ENCODE peak calls at places on chromosomes 12 and 14, in six cellular contexts. E is KBM-7, Q is amniotic epithelial cell, M is brain microvascular endothelial cell, L is mammary epithelial cell, P is Peyer's patch. J is an unnamed sample.

GRCh38 chr12:49903700-49904423 is at the start of gene FAIM2:
- DNase-seq in E (no peak), Q (peak), M (peak), L (no peak), P (no peak), J (no peak)

GRCh38 chr12:104115587-104115975 is 22.4 kb downstream of the NFYB start:
- DNase-seq in E (no peak), Q (no peak), M (no peak), L (no peak), P (no peak), J (no peak)

GRCh38 chr12:94263011-94263786 is 114.8 kb downstream of the PLXNC1 start:
- DNase-seq in E (peak), Q (no peak), M (no peak), L (no peak), P (no peak), J (peak)

GRCh38 chr12:106131671-106132070 is 7.1 kb downstream of the NUAK1 start:
- DNase-seq in E (no peak), Q (peak), M (no peak), L (no peak), P (no peak), J (no peak)

GRCh38 chr12:114812858-114813761 is 129.1 kb upstream of the TBX3 start:
- DNase-seq in E (peak), Q (peak), M (no peak), L (no peak), P (no peak), J (no peak)

GRCh38 chr14:73783107-73783727 is 68.4 kb upstream of the PTGR2 start:
- DNase-seq in E (no peak), Q (no peak), M (no peak), L (no peak), P (peak), J (no peak)

GRCh38 chr12:111440152-111440551 is 34.4 kb downstream of the SH2B3 start:
- DNase-seq in E (no peak), Q (no peak), M (no peak), L (no peak), P (no peak), J (no peak)

GRCh38 chr14:102579696-102580551 is 12.5 kb upstream of the RCOR1 start:
- DNase-seq in E (peak), Q (peak), M (peak), L (peak), P (no peak), J (no peak)

GRCh38 chr14:59429798-59430197 is 35.4 kb downstream of the GPR135 start:
- DNase-seq in E (no peak), Q (no peak), M (no peak), L (no peak), P (no peak), J (no peak)

GRCh38 chr12:122895290-122895689 is 634 bp downstream of the VPS37B start:
- DNase-seq in E (no peak), Q (no peak), M (no peak), L (no peak), P (no peak), J (no peak)

GRCh38 chr12:1099158-1099557 is 108.1 kb downstream of the ERC1 start:
- DNase-seq in E (no peak), Q (no peak), M (no peak), L (no peak), P (no peak), J (no peak)

GRCh38 chr14:73457050-73457934 is 1.1 kb downstream of the NUMB start:
- DNase-seq in E (peak), Q (no peak), M (no peak), L (peak), P (peak), J (peak)

GRCh38 chr12:93060666-93061413 is 131.7 kb upstream of the EEA1 start:
- DNase-seq in E (no peak), Q (peak), M (peak), L (no peak), P (no peak), J (no peak)

GRCh38 chr12:132600048-132601032 is 10.0 kb downstream of the LRCOL1 start:
- DNase-seq in E (peak), Q (peak), M (peak), L (peak), P (peak), J (peak)

GRCh38 chr12:92561543-92561899 is 141.3 kb upstream of the PLEKHG7 start:
- DNase-seq in E (no peak), Q (peak), M (peak), L (peak), P (no peak), J (no peak)

GRCh38 chr12:93757792-93758694 is 80.9 kb downstream of the CRADD start:
- DNase-seq in E (peak), Q (no peak), M (no peak), L (no peak), P (no peak), J (no peak)

GRCh38 chr12:97760601-97761000 is 298.0 kb downstream of the RMST start:
- DNase-seq in E (no peak), Q (no peak), M (no peak), L (no peak), P (no peak), J (no peak)

GRCh38 chr14:49934638-49935037 is 41.8 kb downstream of the ARF6 start:
- DNase-seq in E (no peak), Q (peak), M (no peak), L (no peak), P (no peak), J (no peak)

GRCh38 chr14:75298187-75298985 is 19.8 kb downstream of the FOS start:
- DNase-seq in E (no peak), Q (no peak), M (no peak), L (no peak), P (peak), J (peak)

GRCh38 chr14:23861666-23862065 is 91.9 kb upstream of the DHRS4 start:
- DNase-seq in E (no peak), Q (peak), M (peak), L (no peak), P (no peak), J (no peak)

GRCh38 chr12:6828671-6829531 is 694 bp downstream of the P3H3 start:
- DNase-seq in E (peak), Q (peak), M (peak), L (no peak), P (peak), J (peak)

GRCh38 chr12:28122756-28123155 is 67.5 kb upstream of the CCDC91 start:
- DNase-seq in E (no peak), Q (no peak), M (no peak), L (no peak), P (no peak), J (no peak)

J was measured in Kasumi-1.